ENCODE peak calls at places on chromosome 12, in ten cellular contexts. O is heart right ventricle; T is CD8-positive, alpha-beta T cell; J is HCT116; P is BJ; Z is choroid plexus epithelial cell; F is endodermal cell; D is DND-41; A is tibial artery; L is fibroblast of lung. B is an unnamed sample.

GRCh38 chr12:116880213-116880816 is 926 bp downstream of the HRK start:
- DNase-seq in O (no peak), T (no peak), J (no peak), P (no peak), Z (no peak), F (peak; percentile 74), D (no peak), A (no peak), L (no peak), B (peak; percentile 27)

GRCh38 chr12:131390408-131391100 is 320.3 kb upstream of the SFSWAP start:
- DNase-seq in O (no peak), T (no peak), J (peak; percentile 3), P (no peak), Z (no peak), F (peak; percentile 93), D (peak; percentile 44), A (no peak), L (no peak), B (no peak)

GRCh38 chr12:108633081-108633533 is 587 bp downstream of the SELPLG start:
- DNase-seq in O (no peak), T (no peak), J (no peak), P (no peak), Z (no peak), F (no peak), D (no peak), A (peak; percentile 31), L (no peak), B (no peak)

GRCh38 chr12:104694711-104695110 is 238.0 kb downstream of the CHST11 start:
- DNase-seq in O (no peak), T (no peak), J (no peak), P (no peak), Z (no peak), F (peak; percentile 42), D (no peak), A (peak; percentile 72), L (peak; percentile 33), B (peak; percentile 68)

GRCh38 chr12:116427200-116427932 is 131.8 kb upstream of the MAP1LC3B2 start:
- DNase-seq in O (no peak), T (no peak), J (peak; percentile 27), P (no peak), Z (no peak), F (peak; percentile 97), D (no peak), A (no peak), L (peak; percentile 37), B (peak; percentile 19)

GRCh38 chr12:104342147-104342546 is 38.6 kb downstream of the EID3 start:
- DNase-seq in O (no peak), T (no peak), J (no peak), P (no peak), Z (no peak), F (no peak), D (no peak), A (no peak), L (no peak), B (no peak)

GRCh38 chr12:10395390-10395998 is 5.7 kb upstream of the KLRK1 start:
- DNase-seq in O (peak; percentile 29), T (no peak), J (no peak), P (peak; percentile 77), Z (peak; percentile 94), F (peak; percentile 52), D (no peak), A (no peak), L (peak; percentile 58), B (peak; percentile 72)

GRCh38 chr12:28164644-28165313 is 25.5 kb upstream of the CCDC91 start:
- DNase-seq in O (no peak), T (no peak), J (no peak), P (no peak), Z (peak; percentile 9), F (no peak), D (no peak), A (no peak), L (peak; percentile 18), B (no peak)

GRCh38 chr12:67772276-67773169 is 124.0 kb downstream of the DYRK2 start:
- DNase-seq in O (peak; percentile 58), T (no peak), J (no peak), P (no peak), Z (peak; percentile 93), F (peak; percentile 96), D (no peak), A (no peak), L (peak; percentile 81), B (no peak)

GRCh38 chr12:131102991-131103609 is 149.4 kb downstream of the ADGRD1 start:
- DNase-seq in O (no peak), T (no peak), J (no peak), P (no peak), Z (no peak), F (peak; percentile 43), D (no peak), A (peak; percentile 48), L (no peak), B (no peak)

GRCh38 chr12:57173089-57173488 is 25.7 kb upstream of the LRP1-AS start:
- DNase-seq in O (no peak), T (peak; percentile 27), J (no peak), P (no peak), Z (no peak), F (peak; percentile 89), D (no peak), A (no peak), L (no peak), B (no peak)

GRCh38 chr12:47820631-47821345 is 1.1 kb upstream of the HDAC7 start:
- DNase-seq in O (peak; percentile 92), T (no peak), J (peak; percentile 62), P (peak; percentile 87), Z (peak; percentile 97), F (peak; percentile 95), D (no peak), A (peak; percentile 96), L (peak; percentile 97), B (peak; percentile 98)

GRCh38 chr12:121903202-121903601 is 14.6 kb downstream of the PSMD9 start:
- DNase-seq in O (no peak), T (no peak), J (no peak), P (no peak), Z (no peak), F (no peak), D (peak; percentile 15), A (no peak), L (no peak), B (peak; percentile 40)

GRCh38 chr12:101021442-101021841 is 188.6 kb downstream of the SLC5A8 start:
- DNase-seq in O (no peak), T (no peak), J (no peak), P (no peak), Z (no peak), F (no peak), D (no peak), A (no peak), L (no peak), B (no peak)

GRCh38 chr12:132807295-132808222 is 21.1 kb downstream of the GOLGA3 start:
- DNase-seq in O (no peak), T (no peak), J (no peak), P (no peak), Z (no peak), F (peak; percentile 79), D (no peak), A (no peak), L (no peak), B (no peak)

GRCh38 chr12:19369691-19370148 is 69.6 kb upstream of the AEBP2 start:
- DNase-seq in O (no peak), T (no peak), J (no peak), P (peak; percentile 14), Z (peak; percentile 25), F (no peak), D (no peak), A (peak; percentile 78), L (no peak), B (peak; percentile 80)

GRCh38 chr12:69994593-69995222 is 169.7 kb downstream of the MYRFL start:
- DNase-seq in O (no peak), T (no peak), J (no peak), P (no peak), Z (no peak), F (no peak), D (no peak), A (no peak), L (no peak), B (peak; percentile 15)

GRCh38 chr12:99413751-99414150 is 233.8 kb upstream of the GARIN6 start:
- DNase-seq in O (no peak), T (no peak), J (no peak), P (no peak), Z (no peak), F (no peak), D (no peak), A (no peak), L (no peak), B (no peak)

GRCh38 chr12:124626841-124627502 is 59.6 kb upstream of the NCOR2 start:
- DNase-seq in O (peak; percentile 89), T (no peak), J (no peak), P (no peak), Z (peak; percentile 93), F (no peak), D (no peak), A (peak; percentile 88), L (peak; percentile 47), B (peak; percentile 88)
- TF ChIP-seq CTCF in O (no peak), T (no peak), J (no peak), P (no peak), Z (no peak), F (no peak), D (no peak), A (no peak), L (no peak), B (no peak)

GRCh38 chr12:51862947-51863346 is 14.4 kb upstream of the FIGNL2 start:
- DNase-seq in O (no peak), T (no peak), J (no peak), P (no peak), Z (no peak), F (peak; percentile 85), D (no peak), A (no peak), L (no peak), B (no peak)
- H3K4me3 ChIP-seq in O (no peak overlapping the region), T (no peak overlapping the region), J (no peak overlapping the region), P (no peak overlapping the region), Z (no peak overlapping the region), F (peak overlapping the region; percentile 83), D (no peak overlapping the region), A (no peak overlapping the region), L (no peak overlapping the region), B (no peak overlapping the region)

GRCh38 chr12:125346361-125346760 is 281.1 kb downstream of the AACS start:
- DNase-seq in O (no peak), T (no peak), J (no peak), P (no peak), Z (no peak), F (peak; percentile 58), D (no peak), A (no peak), L (no peak), B (peak; percentile 7)
- TF ChIP-seq CTCF in O (no peak), T (no peak), J (peak; percentile 8), P (no peak), Z (no peak), F (peak; percentile 55), D (peak; percentile 4), A (no peak), L (no peak), B (peak; percentile 3)

DNA sequence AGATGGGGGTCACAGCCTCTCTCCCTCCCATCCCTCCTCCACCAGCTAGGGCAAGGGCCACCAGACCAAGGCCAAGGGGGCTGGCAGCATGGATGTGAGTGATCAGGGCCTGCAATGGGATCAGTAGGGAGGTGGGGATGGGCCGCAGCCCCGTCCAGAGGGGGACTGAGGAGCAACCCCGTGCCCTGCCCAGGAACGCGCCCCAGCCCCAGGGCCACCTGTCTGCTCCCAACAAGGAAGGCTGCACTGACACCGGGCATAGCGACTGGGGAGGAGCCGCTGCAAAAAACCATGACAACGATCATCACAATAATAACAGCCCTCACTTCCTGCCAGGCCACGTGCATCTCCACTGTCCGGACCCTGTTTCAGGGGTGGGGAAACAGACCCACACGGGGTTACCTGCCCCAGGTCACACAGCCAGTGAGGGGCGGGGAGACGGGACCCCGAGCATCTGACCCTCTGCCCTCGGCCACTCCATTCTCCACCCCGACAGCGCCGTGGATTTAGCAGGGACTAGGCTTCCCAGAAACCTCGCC is 24.3 kb downstream of the NCOR2 start:
- DNase-seq in O (no peak), T (peak; percentile 24), J (no peak), P (no peak), Z (peak; percentile 59), F (no peak), D (no peak), A (no peak), L (no peak), B (no peak)
- H3K4me3 ChIP-seq in O (peak overlapping the region; percentile 13), T (no peak overlapping the region), J (no peak overlapping the region), P (no peak overlapping the region), Z (no peak overlapping the region), F (no peak overlapping the region), D (no peak overlapping the region), A (no peak overlapping the region), L (no peak overlapping the region), B (no peak overlapping the region)

B was measured in fibroblast of the aortic adventitia.